ENCODE peak calls at places on chromosomes 4 and X, in eight cellular contexts. Y is EL, N is fibroblast of mammary gland, S is WERI-Rb-1, L is caudate nucleus, I is cardiac muscle cell, B is iPS-NIHi11, K is lung microvascular endothelial cell. G is an unnamed sample.

GRCh38 chr4:22170353-22170752 is 221.8 kb upstream of the KCNIP4 start:
- DNase-seq in Y (peak), N (peak), S (no peak), L (no peak), I (no peak), B (no peak), K (no peak), G (no peak)

GRCh38 chr4:156169861-156170260 is 216.2 kb upstream of the CTSO start:
- DNase-seq in Y (peak), N (no peak), S (peak), L (no peak), I (no peak), B (no peak), K (no peak), G (no peak)

GRCh38 chr4:15198070-15198727 is 195.9 kb downstream of the CPEB2 start:
- DNase-seq in Y (no peak), N (no peak), S (no peak), L (no peak), I (peak), B (peak), K (no peak), G (no peak)

GRCh38 chr4:76993787-76994641 is 44.5 kb downstream of the SEPTIN11 start:
- DNase-seq in Y (no peak), N (no peak), S (no peak), L (no peak), I (peak), B (no peak), K (no peak), G (no peak)

GRCh38 chrX:40082447-40083119 is 15.2 kb downstream of the BCOR start:
- DNase-seq in Y (no peak), N (no peak), S (no peak), L (no peak), I (no peak), B (no peak), K (no peak), G (no peak)

GRCh38 chr4:108849611-108850406 is 87.0 kb upstream of the ETNPPL start:
- DNase-seq in Y (peak), N (peak), S (no peak), L (no peak), I (no peak), B (no peak), K (no peak), G (no peak)

GRCh38 chr4:186021461-186022167 is 47.3 kb upstream of the TLR3 start:
- DNase-seq in Y (peak), N (peak), S (peak), L (peak), I (peak), B (peak), K (peak), G (peak)

GRCh38 chr4:128502818-128503527 is 215.4 kb upstream of the PGRMC2 start:
- DNase-seq in Y (no peak), N (no peak), S (no peak), L (no peak), I (no peak), B (no peak), K (peak), G (no peak)

GRCh38 chr4:173834151-173834550 is 304.1 kb upstream of the HAND2 start:
- DNase-seq in Y (no peak), N (peak), S (no peak), L (no peak), I (no peak), B (no peak), K (peak), G (no peak)

GRCh38 chrX:119391279-119391678 is 7.9 kb upstream of the SLC25A43 start:
- DNase-seq in Y (peak), N (peak), S (peak), L (no peak), I (no peak), B (no peak), K (peak), G (no peak)

GRCh38 chrX:76253432-76253831 is 80.6 kb downstream of the PBDC1 start:
- DNase-seq in Y (peak), N (peak), S (peak), L (peak), I (peak), B (peak), K (peak), G (peak)

GRCh38 chrX:153968754-153969124 is 2.9 kb downstream of the HCFC1 start:
- DNase-seq in Y (peak), N (no peak), S (peak), L (peak), I (peak), B (no peak), K (no peak), G (no peak)

GRCh38 chr4:8439914-8440490 is 521 bp downstream of the ACOX3 start:
- DNase-seq in Y (no peak), N (no peak), S (peak), L (no peak), I (no peak), B (no peak), K (no peak), G (no peak)

GRCh38 chr4:13261486-13262257 is 222.5 kb downstream of the RAB28 start:
- DNase-seq in Y (no peak), N (no peak), S (no peak), L (no peak), I (no peak), B (no peak), K (no peak), G (peak)

GRCh38 chr4:8897768-8898167 is 26.1 kb upstream of the HMX1 start:
- DNase-seq in Y (no peak), N (no peak), S (no peak), L (no peak), I (no peak), B (no peak), K (no peak), G (no peak)

G was measured in SW480.